ENCODE peak calls at places on chromosome 9, in five cellular contexts. D, E, A, V and O are unnamed samples. For H3K4me1, the result is how much of the 10 kb centered on the place peaks cover.

GRCh38 chr9:135247174-135247930 is 159.9 kb downstream of the OLFM1 start:
- DNase-seq in D (no peak), E (no peak), A (no peak), V (no peak), O (peak)

GRCh38 chr9:36415822-36416515 is 15.9 kb upstream of the RNF38 start:
- DNase-seq in D (peak), E (no peak), A (no peak), V (peak), O (no peak)

GRCh38 chr9:111728617-111729366 is 65.9 kb downstream of the SHOC1 start:
- DNase-seq in D (no peak), E (no peak), A (no peak), V (no peak), O (no peak)

GRCh38 chr9:104286792-104287191 is 192.7 kb downstream of the SMC2 start:
- DNase-seq in D (no peak), E (no peak), A (no peak), V (no peak), O (no peak)

GRCh38 chr9:107342762-107343161 is 59.7 kb downstream of the RAD23B start:
- DNase-seq in D (no peak), E (no peak), A (no peak), V (no peak), O (no peak)

GRCh38 chr9:107949058-107949457 is 459.5 kb upstream of the KLF4 start:
- DNase-seq in D (no peak), E (no peak), A (no peak), V (no peak), O (no peak)

GRCh38 chr9:135251331-135251761 is 163.9 kb downstream of the OLFM1 start:
- DNase-seq in D (no peak), E (no peak), A (no peak), V (no peak), O (peak)

GRCh38 chr9:37468620-37469019 is 3.4 kb upstream of the ZBTB5 start:
- DNase-seq in D (no peak), E (no peak), A (no peak), V (peak), O (no peak)

GRCh38 chr9:137982132-137982666 is 104.6 kb downstream of the CACNA1B start:
- DNase-seq in D (no peak), E (no peak), A (no peak), V (no peak), O (no peak)

GRCh38 chr9:36748322-36748899 is 175.7 kb downstream of the MELK start:
- DNase-seq in D (peak), E (peak), A (no peak), V (peak), O (no peak)

GRCh38 chr9:109986423-109987055 is 206.5 kb downstream of the PALM2AKAP2 start:
- DNase-seq in D (no peak), E (no peak), A (no peak), V (no peak), O (no peak)

GRCh38 chr9:2093920-2094597 is 78.9 kb downstream of the SMARCA2 start:
- DNase-seq in D (no peak), E (peak), A (no peak), V (peak), O (no peak)

GRCh38 chr9:91489391-91489899 is 65.8 kb upstream of the NFIL3 start:
- DNase-seq in D (no peak), E (no peak), A (no peak), V (no peak), O (no peak)

GRCh38 chr9:96661711-96662110 is 6.6 kb upstream of the PRXL2C start:
- DNase-seq in D (no peak), E (peak), A (no peak), V (no peak), O (no peak)

GRCh38 chr9:81801190-81801589 is 111.8 kb upstream of the TLE1 start:
- DNase-seq in D (no peak), E (no peak), A (no peak), V (no peak), O (no peak)

GRCh38 chr9:25025686-25026085 is 480.0 kb upstream of the IZUMO3 start:
- DNase-seq in D (no peak), E (no peak), A (no peak), V (no peak), O (peak)

DNA sequence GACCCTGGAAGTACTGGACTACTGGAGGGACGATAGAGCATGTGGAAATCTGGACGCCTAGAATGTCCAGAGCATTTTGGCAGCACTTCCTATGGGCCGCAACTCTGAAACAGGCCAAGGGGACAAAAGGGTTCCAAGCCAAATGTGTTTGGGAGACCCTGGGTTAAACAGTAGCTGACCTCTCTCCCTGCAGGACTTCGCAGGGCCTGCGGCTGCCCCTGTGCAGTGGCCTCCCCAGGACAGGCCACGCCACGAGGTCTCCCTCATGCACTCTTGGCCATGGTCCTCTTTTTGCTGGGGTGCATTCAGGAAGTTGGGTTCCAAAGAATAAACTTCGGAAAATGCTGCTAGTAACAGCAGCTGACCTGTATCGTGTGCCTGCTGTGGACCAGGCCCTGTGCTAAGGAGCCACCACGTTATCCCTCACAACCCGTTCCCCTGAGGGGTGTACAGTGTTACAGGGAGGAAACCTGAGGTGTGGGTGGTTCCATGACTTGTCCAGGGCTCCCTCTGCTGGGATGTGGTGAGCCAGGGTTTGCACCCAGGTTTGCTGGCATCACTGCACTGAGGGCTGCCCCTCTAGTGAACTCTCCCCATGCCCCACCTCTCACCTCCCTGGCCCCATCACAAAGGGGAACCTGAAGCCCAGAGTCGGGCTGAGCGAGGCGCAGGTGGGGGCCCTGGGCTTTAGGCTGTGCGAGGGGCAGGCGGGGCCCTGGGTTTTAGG is 79.4 kb downstream of the AMBP start:
- DNase-seq in D (peak), E (no peak), A (peak), V (peak), O (no peak)
- H3K4me1 ChIP-seq in D (under half), E (under half), A (under half), V (under half), O (under half)

GRCh38 chr9:88645869-88646204 is 110.9 kb downstream of the NXNL2 start:
- DNase-seq in D (no peak), E (no peak), A (no peak), V (no peak), O (no peak)
- H3K4me1 ChIP-seq in D (under half), E (under half), A (under half), V (under half), O (under half)

GRCh38 chr9:78242041-78242440 is 6.2 kb downstream of the CEP78 start:
- DNase-seq in D (no peak), E (no peak), A (no peak), V (no peak), O (no peak)
- H3K4me1 ChIP-seq in D (under half), E (under half), A (under half), V (under half), O (under half)

GRCh38 chr9:131292937-131293336 is 3.4 kb downstream of the PLPP7 start:
- DNase-seq in D (no peak), E (no peak), A (no peak), V (no peak), O (no peak)
- H3K4me1 ChIP-seq in D (under half), E (under half), A (under half), V (under half), O (under half)

DNA sequence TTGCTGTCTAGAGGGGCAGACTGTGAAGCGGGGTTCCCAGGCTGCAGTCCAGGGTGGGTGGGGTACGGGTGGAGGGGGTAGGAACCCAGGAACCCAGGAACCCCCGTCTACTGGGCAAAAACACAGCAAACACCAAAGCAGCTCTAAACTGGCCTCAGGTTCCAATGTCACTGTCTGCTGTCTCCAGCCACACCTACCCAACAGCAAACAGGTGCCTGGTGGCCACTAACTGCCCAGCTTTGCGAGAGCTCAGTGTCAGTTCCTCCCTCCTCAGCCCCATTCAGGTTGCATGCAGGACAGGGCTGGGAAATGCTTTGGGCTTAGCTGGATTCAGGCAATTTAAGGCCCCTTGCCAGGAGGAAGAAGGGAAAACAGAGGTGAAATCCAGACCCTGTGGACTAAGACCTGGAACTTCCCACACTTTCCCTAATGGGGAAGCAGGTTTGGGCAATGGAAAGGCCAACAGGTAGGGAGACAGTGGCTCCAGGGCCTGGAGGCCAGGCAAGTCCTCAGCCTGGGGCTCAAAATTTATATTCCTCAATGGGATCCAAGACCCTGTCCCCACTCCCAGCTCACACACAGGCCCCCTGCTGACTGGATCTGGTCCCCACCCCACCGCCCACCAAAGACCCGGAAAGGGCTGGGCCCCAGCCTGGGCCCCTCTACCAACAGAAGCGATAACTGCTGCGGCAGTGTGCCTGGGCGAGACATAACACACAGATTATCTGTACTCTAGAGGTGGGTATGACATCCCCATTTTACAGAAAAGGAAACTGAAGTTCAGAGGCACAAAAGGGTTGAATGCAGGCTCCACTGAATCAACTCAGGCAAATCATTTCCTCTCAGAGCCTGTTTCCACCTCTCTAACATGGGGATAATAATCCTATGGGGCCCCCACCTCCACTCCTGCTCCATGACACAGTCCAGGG is 3.6 kb downstream of the EEIG1 start:
- DNase-seq in D (no peak), E (no peak), A (no peak), V (no peak), O (no peak)
- H3K4me1 ChIP-seq in D (under half), E (under half), A (half or more), V (under half), O (half or more)

GRCh38 chr9:129230302-129230701 is 52.2 kb upstream of the IER5L start:
- DNase-seq in D (no peak), E (no peak), A (no peak), V (no peak), O (peak)
- H3K4me1 ChIP-seq in D (under half), E (under half), A (under half), V (under half), O (under half)

DNA sequence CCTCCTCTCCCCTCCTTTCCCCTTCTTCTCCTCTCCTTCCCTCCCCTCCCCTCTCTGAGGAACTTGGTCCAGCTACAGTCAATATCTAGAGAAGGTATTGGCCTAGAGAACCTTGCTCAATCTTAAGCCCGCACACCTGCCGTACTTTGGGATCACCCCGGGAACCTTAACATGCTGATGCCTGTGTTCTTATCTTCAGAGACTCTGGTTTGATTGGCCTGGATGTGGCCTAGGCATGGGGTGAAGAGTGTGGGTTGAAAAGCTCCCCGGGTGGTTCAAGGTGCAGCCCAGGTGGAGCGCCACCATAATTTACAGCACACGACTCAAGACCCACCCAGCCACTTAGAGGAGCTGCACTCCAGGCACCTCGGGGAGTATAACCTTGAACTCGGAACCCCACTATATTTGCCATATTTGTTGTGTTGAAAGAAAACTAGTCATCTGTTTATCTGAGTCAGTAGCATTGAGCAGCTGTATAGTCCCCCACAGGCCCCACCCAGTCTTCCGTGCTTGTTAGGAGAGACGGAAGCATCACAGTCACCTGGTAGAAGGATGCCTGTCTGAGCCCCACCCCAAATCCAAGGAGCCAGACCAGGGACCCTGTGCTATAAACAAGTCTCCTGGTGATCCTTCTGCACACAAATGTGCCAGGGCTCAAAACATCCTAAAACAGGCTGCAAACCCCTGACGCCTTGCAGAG is 14.4 kb upstream of the PHF19 start:
- DNase-seq in D (no peak), E (no peak), A (no peak), V (no peak), O (no peak)
- H3K4me1 ChIP-seq in D (under half), E (under half), A (under half), V (under half), O (under half)

DNA sequence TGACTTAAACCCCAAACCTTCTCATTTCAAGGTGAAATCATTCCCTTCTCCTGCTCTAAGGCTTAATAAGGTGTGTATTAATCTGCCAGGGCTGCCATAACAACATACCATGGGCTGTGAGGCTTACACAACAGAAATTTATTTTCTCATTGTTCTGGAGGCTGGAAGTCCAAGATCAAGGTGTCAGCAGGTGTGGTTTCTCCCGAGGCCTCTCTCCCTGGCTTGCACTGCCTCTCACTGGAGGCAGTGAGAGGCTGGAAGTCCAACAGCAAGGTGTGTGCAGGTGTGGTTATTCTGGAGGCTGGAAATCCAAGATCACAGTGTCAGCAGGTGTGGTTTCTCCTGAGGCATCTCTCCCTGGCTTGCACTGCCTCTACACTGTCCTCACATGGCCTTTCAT is 280.3 kb upstream of the TUT7 start:
- DNase-seq in D (no peak), E (no peak), A (no peak), V (no peak), O (no peak)
- H3K4me1 ChIP-seq in D (under half), E (under half), A (under half), V (under half), O (under half)